ENCODE peak calls at places on chromosome 18, in four cellular contexts. Q is breast epithelium, W is astrocyte, J is adipocyte. H is an unnamed sample.

GRCh38 chr18:67553471-67553870 is 37.0 kb upstream of the DSEL start:
- DNase-seq in Q (no peak), W (peak; percentile 55), J (no peak), H (no peak)

GRCh38 chr18:48975817-48976649 is 25.3 kb upstream of the SMAD7 start:
- DNase-seq in W (peak; percentile 40), J (peak; percentile 85), Q (no peak), H (peak; percentile 83)

GRCh38 chr18:42274488-42275137 is 319.6 kb downstream of the PIK3C3 start:
- DNase-seq in W (no peak), J (peak; percentile 30), Q (no peak), H (peak; percentile 46)

GRCh38 chr18:27413495-27414401 is 228.6 kb upstream of the CHST9 start:
- DNase-seq in W (peak; percentile 87), Q (no peak), J (peak; percentile 78), H (no peak)

GRCh38 chr18:2686349-2686968 is 30.9 kb downstream of the SMCHD1 start:
- DNase-seq in Q (no peak), W (no peak), J (no peak), H (no peak)

GRCh38 chr18:51342815-51343214 is 145.3 kb upstream of the MEX3C start:
- DNase-seq in J (peak; percentile 4), Q (no peak), W (peak; percentile 58), H (no peak)

GRCh38 chr18:34772887-34773286 is 62.8 kb downstream of the DTNA start:
- DNase-seq in W (peak; percentile 56), J (peak; percentile 39), Q (no peak), H (no peak)

GRCh38 chr18:46260016-46260878 is 156.1 kb downstream of the HAUS1 start:
- DNase-seq in Q (no peak), W (peak; percentile 95), J (peak; percentile 58), H (no peak)

GRCh38 chr18:39389800-39390379 is 1824.3 kb upstream of the CELF4 start:
- DNase-seq in W (no peak), J (no peak), Q (no peak), H (peak; percentile 87)

GRCh38 chr18:35582899-35583558 is 1.5 kb downstream of the GALNT1 start:
- DNase-seq in Q (no peak), J (peak; percentile 20), W (peak; percentile 58), H (no peak)

GRCh38 chr18:29586210-29586609 is 1409.3 kb upstream of the CDH2 start:
- DNase-seq in W (no peak), J (no peak), Q (no peak), H (no peak)

GRCh38 chr18:12255626-12256026 is 1.5 kb downstream of the CIDEA start:
- DNase-seq in Q (peak; percentile 41), J (no peak), W (peak; percentile 47), H (no peak)

GRCh38 chr18:32919799-32920198 is 147.0 kb upstream of the KLHL14 start:
- DNase-seq in J (no peak), W (peak; percentile 22), Q (no peak), H (peak; percentile 65)

GRCh38 chr18:61582205-61582710 is 249.0 kb downstream of the CDH20 start:
- DNase-seq in J (no peak), W (no peak), Q (no peak), H (no peak)

GRCh38 chr18:11963991-11964484 is 17.3 kb upstream of the IMPA2 start:
- DNase-seq in Q (no peak), J (no peak), W (no peak), H (peak; percentile 31)

GRCh38 chr18:39462436-39462835 is 1896.8 kb upstream of the CELF4 start:
- DNase-seq in J (peak; percentile 19), Q (no peak), W (peak; percentile 27), H (no peak)

GRCh38 chr18:13932285-13933025 is 17.1 kb upstream of the MC2R start:
- DNase-seq in Q (no peak), J (no peak), W (no peak), H (no peak)

GRCh38 chr18:58549814-58550339 is 79.0 kb downstream of the ALPK2 start:
- DNase-seq in W (no peak), Q (no peak), J (no peak), H (no peak)

GRCh38 chr18:42734520-42734919 is 381.0 kb downstream of the RIT2 start:
- DNase-seq in Q (no peak), W (no peak), J (no peak), H (no peak)

GRCh38 chr18:48844271-48844670 is 106.5 kb downstream of the SMAD7 start:
- DNase-seq in Q (no peak), J (no peak), W (no peak), H (no peak)

GRCh38 chr18:48815182-48815520 is 135.6 kb downstream of the SMAD7 start:
- DNase-seq in W (no peak), Q (no peak), J (no peak), H (no peak)

GRCh38 chr18:46497129-46497528 is 159.9 kb downstream of the LOXHD1 start:
- DNase-seq in Q (no peak), W (peak; percentile 6), J (peak; percentile 31), H (no peak)

GRCh38 chr18:22267697-22268096 is 98.3 kb downstream of the GATA6 start:
- DNase-seq in J (no peak), W (no peak), Q (no peak), H (no peak)

GRCh38 chr18:29418136-29418535 is 1241.2 kb upstream of the CDH2 start:
- DNase-seq in J (peak; percentile 16), W (peak; percentile 89), Q (no peak), H (no peak)

GRCh38 chr18:681985-682384 is 24.5 kb downstream of the TYMS start:
- DNase-seq in W (no peak), J (no peak), Q (no peak), H (no peak)
- H3K36me3 ChIP-seq in W (peaks cover 7% of the 10 kb centered on the region), J (peaks cover 60% of the 10 kb centered on the region), Q (no peaks in the 10 kb centered on the region), H (peaks cover 16% of the 10 kb centered on the region)

DNA sequence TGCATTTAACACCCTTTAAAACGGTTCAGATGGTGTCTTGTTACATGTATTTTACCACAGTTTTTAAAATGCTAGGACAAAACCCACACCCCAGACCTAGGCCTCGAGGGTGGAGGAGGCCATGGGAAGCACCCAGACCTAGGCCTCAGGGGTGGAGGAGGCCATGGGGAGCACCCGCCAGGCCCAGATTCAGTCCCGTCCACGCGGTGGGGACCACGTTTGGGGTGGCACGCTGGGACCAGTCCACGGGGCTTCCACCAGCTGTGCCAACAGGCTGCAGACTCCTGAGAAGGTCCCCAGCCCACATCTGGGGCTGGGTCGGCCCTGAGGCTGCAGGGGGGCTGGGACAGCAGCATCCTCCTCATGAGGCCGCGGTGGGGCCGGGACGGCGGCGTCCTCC is 63.4 kb downstream of the SLC66A2 start:
- DNase-seq in W (no peak), J (no peak), Q (no peak), H (no peak)
- H3K9me3 ChIP-seq in W (peaks cover 10% of the 10 kb centered on the region), J (peaks cover 38% of the 10 kb centered on the region), Q (peaks cover 36% of the 10 kb centered on the region), H (peaks cover 49% of the 10 kb centered on the region)

DNA sequence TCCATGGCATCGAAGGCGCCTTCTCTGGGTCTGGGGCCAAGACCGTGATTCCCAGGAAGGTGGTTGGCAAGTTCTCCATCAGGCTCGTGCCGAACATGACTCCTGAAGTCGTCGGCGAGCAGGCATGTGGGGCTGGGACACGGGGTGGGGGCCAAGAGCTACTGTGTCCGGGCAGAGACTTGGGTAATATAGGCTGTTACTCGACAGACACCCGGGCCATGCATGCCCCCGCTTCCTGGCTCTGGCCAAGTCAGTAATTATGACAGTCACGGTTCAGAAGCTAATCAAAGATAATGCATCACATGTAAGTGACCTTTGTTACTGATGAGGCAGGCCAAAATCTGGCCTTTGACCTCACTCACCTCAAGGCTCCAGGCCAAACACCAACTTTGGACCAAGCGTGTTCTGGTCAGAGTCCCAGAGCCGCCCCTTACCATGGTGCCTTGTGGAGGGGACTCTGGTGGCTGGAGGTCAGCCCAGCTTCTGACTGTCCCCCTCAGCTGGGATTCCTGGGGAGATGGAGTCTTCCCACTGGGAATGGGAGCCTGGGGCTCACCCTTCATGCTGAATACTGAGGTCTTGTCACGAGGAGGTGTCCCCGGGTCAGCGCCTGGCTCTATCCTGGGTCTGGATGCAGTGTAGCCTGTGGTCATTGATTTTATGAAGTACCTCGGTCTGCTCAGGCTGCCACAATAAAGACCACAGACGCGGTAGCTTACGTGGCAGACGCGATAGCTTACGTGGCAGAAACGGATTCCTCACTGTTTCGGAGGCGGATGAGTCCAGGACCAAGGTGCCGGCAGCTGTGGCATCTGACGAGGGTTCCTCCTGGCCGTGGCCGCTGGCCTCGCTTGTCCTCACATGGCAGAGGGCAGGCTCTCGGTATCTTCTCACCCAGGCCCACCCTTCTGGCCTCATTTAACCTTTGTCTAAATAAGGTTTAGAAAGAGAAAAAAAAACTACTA is 17.7 kb upstream of the CNDP1 start:
- DNase-seq in J (no peak), Q (no peak), W (no peak), H (no peak)
- H3K36me3 ChIP-seq in J (peaks cover 82% of the 10 kb centered on the region), Q (peaks cover 13% of the 10 kb centered on the region), W (peaks cover 5% of the 10 kb centered on the region), H (peaks cover 89% of the 10 kb centered on the region)

GRCh38 chr18:63069496-63069895 is 250.1 kb downstream of the BCL2 start:
- DNase-seq in J (no peak), Q (no peak), W (no peak), H (no peak)

GRCh38 chr18:63067939-63068338 is 251.6 kb downstream of the BCL2 start:
- DNase-seq in W (no peak), J (no peak), Q (no peak), H (no peak)

GRCh38 chr18:63063171-63063570 is 256.4 kb downstream of the BCL2 start:
- DNase-seq in J (peak; percentile 43), W (peak; percentile 40), Q (no peak), H (no peak)

GRCh38 chr18:63062246-63062645 is 257.3 kb downstream of the BCL2 start:
- DNase-seq in Q (no peak), W (no peak), J (no peak), H (no peak)

DNA sequence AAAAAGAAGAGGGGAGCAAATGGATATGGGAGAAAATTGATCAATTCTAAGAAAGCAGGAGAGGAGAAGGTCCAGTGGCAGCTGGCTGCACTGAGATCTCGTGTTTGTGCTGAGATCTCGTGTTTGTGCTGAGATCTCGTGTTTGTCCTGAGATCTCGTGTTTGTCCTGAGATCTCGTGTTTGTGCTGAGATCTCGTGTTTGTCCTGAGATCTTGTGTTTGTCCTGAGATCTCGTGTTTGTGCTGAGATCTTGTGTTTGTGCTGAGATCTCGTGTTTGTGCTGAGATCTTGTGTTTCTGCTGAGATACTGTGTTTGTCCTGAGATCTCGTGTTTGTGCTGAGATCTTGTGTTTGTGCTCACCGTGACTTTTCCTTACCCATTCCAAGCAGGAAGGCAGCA is 254.4 kb downstream of the BCL2 start:
- DNase-seq in W (no peak), J (no peak), Q (no peak), H (no peak)
- H3K9me3 ChIP-seq in W (no peaks in the 10 kb centered on the region), J (no peaks in the 10 kb centered on the region), Q (no peaks in the 10 kb centered on the region), H (no peaks in the 10 kb centered on the region)

GRCh38 chr18:36819621-36820020 is 9.2 kb downstream of the TPGS2 start:
- DNase-seq in W (no peak), Q (no peak), J (no peak), H (no peak)
- H3K36me3 ChIP-seq in W (peaks cover 6% of the 10 kb centered on the region), Q (no peaks in the 10 kb centered on the region), J (peaks cover 26% of the 10 kb centered on the region), H (peaks cover 24% of the 10 kb centered on the region)

DNA sequence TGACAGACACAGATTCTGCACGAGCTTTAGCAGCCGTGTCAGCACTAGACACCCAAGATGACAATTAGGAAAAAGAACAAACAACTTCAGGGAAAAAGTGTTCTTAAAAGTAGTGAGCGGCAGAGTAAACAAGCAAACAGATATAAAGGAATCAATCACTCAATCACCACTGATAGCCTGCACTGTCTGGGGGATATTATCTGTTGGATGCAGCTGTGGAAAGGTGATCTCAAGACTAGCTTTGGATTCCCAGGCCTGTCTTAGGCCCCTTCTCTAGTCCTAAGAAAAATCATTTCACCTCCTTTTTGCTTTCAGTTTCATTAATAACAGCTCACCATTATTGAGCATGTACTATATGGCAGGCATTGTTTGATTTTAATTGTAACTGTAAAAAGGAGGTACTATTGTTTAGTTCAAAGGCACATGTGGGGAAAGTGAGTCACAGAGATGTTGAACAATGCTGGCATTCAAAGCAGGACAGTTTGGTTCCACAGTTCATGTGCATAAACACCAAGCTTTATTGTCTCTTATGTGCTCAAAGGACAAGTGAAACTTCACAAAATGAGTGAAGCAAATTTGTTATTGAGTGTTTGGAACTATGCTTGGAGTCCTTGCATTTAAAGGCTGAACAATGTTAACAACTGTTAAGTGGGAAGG is 147.3 kb upstream of the TCF4 start:
- DNase-seq in Q (no peak), J (no peak), W (no peak), H (no peak)
- H3K9me3 ChIP-seq in Q (no peaks in the 10 kb centered on the region), J (no peaks in the 10 kb centered on the region), W (no peaks in the 10 kb centered on the region), H (no peaks in the 10 kb centered on the region)

H was measured in WERI-Rb-1.